ENCODE peak calls at places on chromosome 16, in seven cellular contexts. W is OCI-LY7, R is heart left ventricle, V is gastrocnemius medialis, G is adrenal gland, H is dorsolateral prefrontal cortex, T is sigmoid colon. X is an unnamed sample.

GRCh38 chr16:48215738-48216137 is 28.4 kb upstream of the LONP2 start:
- DNase-seq in W (no peak), R (no peak), V (no peak), G (no peak), H (no peak), T (no peak), X (no peak)

GRCh38 chr16:3659200-3659599 is 4.7 kb downstream of the DNASE1 start:
- DNase-seq in W (no peak), R (no peak), V (no peak), G (no peak), H (no peak), T (peak), X (no peak)

GRCh38 chr16:67537270-67537635 is 8.6 kb downstream of the RIPOR1 start:
- DNase-seq in W (no peak), R (peak), V (no peak), G (peak), H (no peak), T (peak), X (no peak)

GRCh38 chr16:89924298-89924924 is 1.3 kb downstream of the TUBB3 start:
- DNase-seq in W (peak), R (peak), V (no peak), G (peak), H (no peak), T (no peak), X (no peak)

GRCh38 chr16:88628512-88628974 is 9.8 kb upstream of the IL17C start:
- DNase-seq in W (peak), R (peak), V (no peak), G (peak), H (no peak), T (no peak), X (no peak)

GRCh38 chr16:30113031-30113710 is at the start of gene GDPD3:
- DNase-seq in W (no peak), R (no peak), V (no peak), G (peak), H (no peak), T (no peak), X (no peak)

GRCh38 chr16:23058576-23058975 is 90.7 kb downstream of the USP31 start:
- DNase-seq in W (no peak), R (no peak), V (no peak), G (no peak), H (no peak), T (no peak), X (no peak)

GRCh38 chr16:70304892-70305448 is 6.0 kb downstream of the DDX19B start:
- DNase-seq in W (no peak), R (no peak), V (no peak), G (no peak), H (no peak), T (no peak), X (no peak)

GRCh38 chr16:88515925-88516324 is 54.3 kb upstream of the ZC3H18 start:
- DNase-seq in W (no peak), R (no peak), V (no peak), G (no peak), H (no peak), T (no peak), X (no peak)

GRCh38 chr16:86298166-86299131 is 211.9 kb upstream of the FOXF1 start:
- DNase-seq in W (no peak), R (no peak), V (no peak), G (no peak), H (no peak), T (peak), X (no peak)

GRCh38 chr16:30186782-30187555 is 3.6 kb downstream of the CORO1A start:
- DNase-seq in W (peak), R (peak), V (peak), G (peak), H (no peak), T (peak), X (peak)

GRCh38 chr16:57627184-57627871 is 1.1 kb upstream of the ADGRG1 start:
- DNase-seq in W (no peak), R (no peak), V (no peak), G (no peak), H (no peak), T (no peak), X (no peak)

GRCh38 chr16:16021988-16022682 is 72.7 kb downstream of the ABCC1 start:
- DNase-seq in W (peak), R (peak), V (peak), G (peak), H (peak), T (peak), X (peak)

GRCh38 chr16:49713770-49714169 is 142.1 kb downstream of the ZNF423 start:
- DNase-seq in W (no peak), R (no peak), V (no peak), G (no peak), H (no peak), T (no peak), X (no peak)

GRCh38 chr16:86516618-86517003 is 6.3 kb downstream of the FOXF1 start:
- DNase-seq in W (no peak), R (peak), V (no peak), G (no peak), H (no peak), T (peak), X (no peak)

GRCh38 chr16:66856801-66857200 is 12.6 kb downstream of the CA7 start:
- DNase-seq in W (no peak), R (no peak), V (no peak), G (no peak), H (no peak), T (no peak), X (no peak)

GRCh38 chr16:57258226-57258909 is 13.3 kb downstream of the ARL2BP start:
- DNase-seq in W (no peak), R (peak), V (no peak), G (no peak), H (no peak), T (peak), X (no peak)

GRCh38 chr16:87131996-87132345 is 185.2 kb downstream of the C16orf95 start:
- DNase-seq in W (no peak), R (no peak), V (no peak), G (no peak), H (no peak), T (peak), X (no peak)

GRCh38 chr16:24151482-24151939 is 104.6 kb upstream of the CACNG3 start:
- DNase-seq in W (no peak), R (no peak), V (no peak), G (no peak), H (no peak), T (no peak), X (no peak)

GRCh38 chr16:79887541-79888540 is 287.3 kb upstream of the MAF start:
- DNase-seq in W (no peak), R (no peak), V (no peak), G (no peak), H (no peak), T (no peak), X (no peak)

GRCh38 chr16:80006175-80006895 is 405.8 kb upstream of the MAF start:
- DNase-seq in W (no peak), R (peak), V (no peak), G (no peak), H (no peak), T (no peak), X (no peak)

DNA sequence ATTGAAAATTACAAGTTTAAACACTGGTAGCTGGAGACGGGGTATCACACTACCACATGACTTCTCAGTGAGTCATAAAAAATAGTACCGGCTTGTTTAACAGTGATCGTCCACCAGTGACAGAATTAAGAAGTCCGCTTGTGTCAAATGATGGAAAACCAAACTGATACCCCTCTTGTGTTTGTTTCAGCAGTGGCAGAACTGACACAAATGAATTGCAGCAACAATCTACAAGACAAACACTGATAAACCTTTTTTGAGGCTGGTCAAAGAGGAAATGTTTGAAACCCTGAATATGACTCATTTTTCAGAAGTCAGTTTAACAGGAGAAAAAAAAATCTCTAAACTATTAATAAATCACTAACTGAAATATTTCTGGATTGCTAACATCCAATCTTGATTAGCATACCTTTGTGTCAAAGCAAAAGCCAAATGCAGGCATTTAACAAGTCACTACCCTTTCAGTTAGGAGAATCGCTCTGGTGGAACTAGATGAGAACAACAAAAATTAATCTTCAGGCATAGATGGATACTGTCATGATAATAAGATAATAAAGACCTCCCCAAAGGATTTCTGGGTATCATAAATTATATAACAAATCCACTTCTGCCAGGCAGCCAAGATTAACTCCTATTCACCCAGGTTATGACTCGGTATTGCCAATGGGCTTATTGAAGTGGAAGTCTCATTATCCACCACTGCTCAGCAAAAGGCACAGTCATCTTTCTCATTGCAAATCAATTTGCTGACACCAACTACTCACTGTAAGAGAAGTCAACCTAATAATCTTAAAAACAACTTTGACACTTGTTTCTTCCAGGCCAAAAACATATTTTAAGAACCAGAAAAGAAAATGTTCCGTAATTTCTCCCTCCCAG is 20.7 kb downstream of the DCUN1D3 start:
- DNase-seq in W (no peak), R (no peak), V (no peak), G (no peak), H (no peak), T (no peak), X (no peak)
- H3K27ac ChIP-seq in W (no peak), R (peak), V (no peak), G (peak), H (peak), T (peak), X (peak)

GRCh38 chr16:56140645-56141044 is 50.6 kb upstream of the GNAO1 start:
- DNase-seq in W (no peak), R (no peak), V (no peak), G (no peak), H (no peak), T (no peak), X (no peak)
- H3K4me3 ChIP-seq in W (no peak), R (no peak), V (no peak), G (no peak), H (no peak), T (no peak), X (no peak)

GRCh38 chr16:81450783-81451491 is 6.3 kb downstream of the CMIP start:
- DNase-seq in W (no peak), R (no peak), V (no peak), G (no peak), H (no peak), T (no peak), X (no peak)
- TF ChIP-seq CTCF in W (peak), R (no peak), V (no peak), G (no peak), H (no peak), T (no peak), X (no peak)

GRCh38 chr16:12330541-12330940 is 354.0 kb downstream of the SNX29 start:
- DNase-seq in W (no peak), R (no peak), V (no peak), G (no peak), H (no peak), T (no peak), X (no peak)

GRCh38 chr16:12332553-12332952 is 356.0 kb downstream of the SNX29 start:
- DNase-seq in W (no peak), R (no peak), V (no peak), G (no peak), H (no peak), T (no peak), X (no peak)

GRCh38 chr16:12327971-12328726 is 351.6 kb downstream of the SNX29 start:
- DNase-seq in W (no peak), R (no peak), V (no peak), G (no peak), H (no peak), T (no peak), X (no peak)

GRCh38 chr16:12329246-12329995 is 352.9 kb downstream of the SNX29 start:
- DNase-seq in W (peak), R (no peak), V (no peak), G (no peak), H (no peak), T (no peak), X (no peak)

DNA sequence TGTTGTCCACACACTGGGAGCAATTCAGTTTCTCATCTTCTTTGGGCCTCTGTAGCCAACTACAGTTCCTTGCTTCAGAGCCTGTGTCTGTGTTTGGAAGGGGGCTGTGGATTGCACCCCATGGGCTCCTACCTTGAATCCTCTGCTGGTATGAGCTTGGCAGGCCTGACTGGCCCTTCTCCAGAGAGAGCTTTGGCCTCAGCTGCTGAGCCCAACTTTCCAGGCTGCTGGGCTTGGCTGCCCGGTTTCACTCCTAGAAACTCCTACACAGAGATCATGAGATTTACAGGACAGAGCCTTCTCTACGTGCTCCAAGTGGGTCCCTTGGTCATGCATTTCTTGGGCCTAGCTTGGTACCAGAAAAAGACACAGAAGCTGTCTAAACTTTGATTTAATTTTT is 354.4 kb downstream of the SNX29 start:
- DNase-seq in W (no peak), R (no peak), V (no peak), G (no peak), H (no peak), T (no peak), X (no peak)
- H3K27ac ChIP-seq in W (peak), R (peak), V (no peak), G (no peak), H (no peak), T (no peak), X (no peak)

GRCh38 chr16:674968-675883 is at the start of gene RHBDL1:
- DNase-seq in W (no peak), R (no peak), V (no peak), G (no peak), H (no peak), T (no peak), X (no peak)
- H3K4me3 ChIP-seq in W (no peak), R (no peak), V (peak), G (no peak), H (peak), T (peak), X (peak)

GRCh38 chr16:65547799-65548446 is 426.1 kb upstream of the CDH11 start:
- DNase-seq in W (no peak), R (no peak), V (no peak), G (no peak), H (no peak), T (no peak), X (no peak)

GRCh38 chr16:65546353-65546791 is 424.5 kb upstream of the CDH11 start:
- DNase-seq in W (no peak), R (no peak), V (no peak), G (no peak), H (no peak), T (no peak), X (no peak)

GRCh38 chr16:65543781-65544740 is 422.2 kb upstream of the CDH11 start:
- DNase-seq in W (no peak), R (no peak), V (no peak), G (no peak), H (no peak), T (no peak), X (no peak)

DNA sequence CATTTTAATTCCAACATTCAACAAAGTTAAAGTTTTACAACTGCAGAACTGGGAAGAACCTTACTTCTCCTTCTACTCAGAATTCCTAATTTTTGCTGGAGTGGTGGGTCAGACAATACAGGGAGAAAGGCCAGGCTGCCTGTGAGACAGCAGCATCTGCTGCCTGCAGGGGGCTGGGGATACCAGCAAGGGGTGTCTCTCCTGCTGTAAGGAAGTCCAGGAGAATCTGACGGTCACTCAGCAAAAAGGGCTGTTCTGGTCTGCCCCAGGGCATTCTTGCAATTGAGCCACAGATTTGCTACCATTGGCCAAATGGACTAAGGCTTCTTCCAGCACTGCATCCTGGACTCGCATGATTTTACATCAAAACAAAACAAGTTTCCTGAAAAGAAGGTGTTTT is 426.6 kb upstream of the CDH11 start:
- DNase-seq in W (no peak), R (no peak), V (no peak), G (no peak), H (no peak), T (no peak), X (no peak)
- TF ChIP-seq CTCF in W (no peak), R (no peak), V (no peak), G (no peak), H (no peak), T (no peak), X (no peak)

X was measured in coronary artery.